ENCODE peak calls at places on chromosomes 5 and 9, in six cellular contexts. W is mammary epithelial cell, I is HepG2, C is kidney, P is IMR-90, B is GM23248. O is an unnamed sample.
A peak's percentile ranks its signal among the peaks of the same experiment; 100 is the strongest.

GRCh38 chr5:19519448-19519847 is 468.6 kb downstream of the CDH18 start:
- DNase-seq in W (peak; percentile 30), I (no peak), C (no peak), P (no peak), B (no peak), O (no peak)

GRCh38 chr9:133680976-133681657 is 45.0 kb downstream of the DBH start:
- DNase-seq in W (no peak), I (no peak), C (peak; percentile 55), P (no peak), B (no peak), O (no peak)

GRCh38 chr5:169218862-169219261 is 82.1 kb downstream of the SLIT3 start:
- DNase-seq in W (no peak), I (peak; percentile 53), C (no peak), P (no peak), B (no peak), O (no peak)

GRCh38 chr5:62386824-62387223 is 16.9 kb downstream of the DIMT1 start:
- DNase-seq in W (no peak), I (no peak), C (no peak), P (peak; percentile 13), B (peak; percentile 4), O (no peak)

GRCh38 chr5:13745508-13745907 is 199.0 kb downstream of the DNAH5 start:
- DNase-seq in W (peak; percentile 64), I (peak; percentile 38), C (no peak), P (peak; percentile 90), B (peak; percentile 69), O (no peak)

GRCh38 chr5:131286400-131286715 is 22.5 kb downstream of the CDC42SE2 start:
- DNase-seq in W (no peak), I (no peak), C (no peak), P (no peak), B (no peak), O (no peak)

GRCh38 chr5:85069659-85070640 is 685.3 kb upstream of the EDIL3 start:
- DNase-seq in W (no peak), I (no peak), C (no peak), P (no peak), B (no peak), O (peak; percentile 79)

GRCh38 chr5:180099733-180100611 is 28.4 kb upstream of the RNF130 start:
- DNase-seq in W (no peak), I (no peak), C (peak; percentile 61), P (no peak), B (no peak), O (no peak)

GRCh38 chr9:68653141-68653595 is 51.9 kb upstream of the PIP5K1B start:
- DNase-seq in W (no peak), I (no peak), C (no peak), P (no peak), B (no peak), O (no peak)

GRCh38 chr5:79774171-79774854 is 84.7 kb downstream of the CMYA5 start:
- DNase-seq in W (peak; percentile 54), I (peak; percentile 79), C (peak; percentile 37), P (peak; percentile 4), B (peak; percentile 59), O (no peak)

GRCh38 chr5:170451764-170452365 is 52.0 kb upstream of the KCNIP1 start:
- DNase-seq in W (peak; percentile 64), I (no peak), C (no peak), P (peak; percentile 8), B (peak; percentile 93), O (no peak)

GRCh38 chr9:103816146-103816545 is 278.0 kb upstream of the SMC2 start:
- DNase-seq in W (no peak), I (no peak), C (no peak), P (no peak), B (no peak), O (no peak)

GRCh38 chr9:113151696-113152630 is 1.2 kb downstream of the SLC31A2 start:
- DNase-seq in W (peak; percentile 25), I (no peak), C (no peak), P (no peak), B (peak; percentile 20), O (no peak)

GRCh38 chr5:141570655-141571054 is 48.1 kb downstream of the DIAPH1 start:
- DNase-seq in W (no peak), I (no peak), C (no peak), P (no peak), B (no peak), O (no peak)

GRCh38 chr9:112665347-112665746 is 52.6 kb downstream of the INIP start:
- DNase-seq in W (peak; percentile 11), I (no peak), C (no peak), P (peak; percentile 47), B (peak; percentile 45), O (no peak)

GRCh38 chr5:37133939-37134338 is 115.2 kb downstream of the CPLANE1 start:
- DNase-seq in W (peak; percentile 49), I (no peak), C (no peak), P (peak; percentile 75), B (peak; percentile 41), O (no peak)

GRCh38 chr5:96483878-96484277 is 50.8 kb upstream of the PCSK1 start:
- DNase-seq in W (peak; percentile 41), I (peak; percentile 32), C (no peak), P (peak; percentile 55), B (peak; percentile 48), O (peak; percentile 32)

GRCh38 chr5:38420691-38421395 is 135.6 kb downstream of the LIFR start:
- DNase-seq in W (peak; percentile 57), I (peak; percentile 54), C (no peak), P (peak; percentile 69), B (peak; percentile 85), O (peak; percentile 69)

GRCh38 chr5:56012281-56012963 is 17.7 kb upstream of the IL6ST start:
- DNase-seq in W (peak; percentile 60), I (peak; percentile 90), C (no peak), P (peak; percentile 82), B (peak; percentile 75), O (no peak)

GRCh38 chr5:92758552-92758951 is 822.5 kb downstream of the NR2F1-AS1 start:
- DNase-seq in W (peak; percentile 70), I (no peak), C (no peak), P (peak; percentile 82), B (peak; percentile 78), O (no peak)

GRCh38 chr9:132609184-132609583 is 26.8 kb downstream of the BARHL1 start:
- DNase-seq in W (no peak), I (no peak), C (no peak), P (no peak), B (no peak), O (no peak)

GRCh38 chr5:134905246-134905996 is 490 bp downstream of the PCBD2 start:
- DNase-seq in W (peak; percentile 65), I (peak; percentile 65), C (no peak), P (peak; percentile 74), B (peak; percentile 78), O (peak; percentile 63)

GRCh38 chr9:76654575-76654974 is 109.7 kb upstream of the PCA3 start:
- DNase-seq in W (peak; percentile 86), I (no peak), C (no peak), P (peak; percentile 97), B (peak; percentile 94), O (no peak)

GRCh38 chr5:135130526-135131215 is 96.6 kb upstream of the PITX1 start:
- DNase-seq in W (no peak), I (no peak), C (peak; percentile 31), P (peak; percentile 40), B (peak; percentile 28), O (no peak)

GRCh38 chr9:38372685-38373619 is 19.6 kb upstream of the ALDH1B1 start:
- DNase-seq in W (no peak), I (no peak), C (no peak), P (no peak), B (no peak), O (no peak)

DNA sequence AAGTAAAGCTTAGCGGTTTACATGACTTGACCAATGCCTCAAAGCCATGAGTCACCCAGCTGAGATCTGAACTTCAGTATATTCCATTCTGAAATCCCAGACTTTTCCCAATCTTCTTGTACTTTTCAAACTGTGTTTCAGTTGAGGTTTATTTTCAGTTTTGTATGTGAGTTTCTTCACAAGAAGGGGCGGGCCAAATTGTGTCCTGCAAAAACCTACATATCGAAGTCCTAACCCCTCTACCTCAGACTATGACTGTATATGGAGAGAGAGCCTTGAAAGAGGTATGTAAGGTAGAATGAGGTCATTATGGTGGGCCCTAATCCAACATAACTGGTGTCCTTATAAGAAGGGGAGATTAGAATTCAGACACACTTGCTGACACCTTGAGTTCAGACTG is 665 bp upstream of the TLR4 start:
- DNase-seq in W (no peak), I (no peak), C (no peak), P (no peak), B (peak; percentile 62), O (no peak)
- H3K27ac ChIP-seq in W (peak overlapping the region; percentile 65), I (no peak overlapping the region), C (peak overlapping the region; percentile 81), P (no peak overlapping the region), B (peak overlapping the region; percentile 85), O (no peak overlapping the region)

GRCh38 chr9:97982719-97983523 is at the start of gene ANP32B:
- DNase-seq in W (peak; percentile 86), I (peak; percentile 67), C (peak; percentile 97), P (peak; percentile 89), B (peak; percentile 98), O (peak; percentile 50)

GRCh38 chr9:97980479-97980803 is 2.7 kb upstream of the ANP32B start:
- DNase-seq in W (no peak), I (no peak), C (no peak), P (no peak), B (peak; percentile 76), O (no peak)

GRCh38 chr9:97982191-97982718 is 886 bp upstream of the ANP32B start:
- DNase-seq in W (no peak), I (no peak), C (no peak), P (no peak), B (peak; percentile 48), O (peak; percentile 30)

GRCh38 chr9:97980918-97981827 is 2.0 kb upstream of the ANP32B start:
- DNase-seq in W (peak; percentile 64), I (peak; percentile 72), C (no peak), P (no peak), B (peak; percentile 62), O (no peak)

DNA sequence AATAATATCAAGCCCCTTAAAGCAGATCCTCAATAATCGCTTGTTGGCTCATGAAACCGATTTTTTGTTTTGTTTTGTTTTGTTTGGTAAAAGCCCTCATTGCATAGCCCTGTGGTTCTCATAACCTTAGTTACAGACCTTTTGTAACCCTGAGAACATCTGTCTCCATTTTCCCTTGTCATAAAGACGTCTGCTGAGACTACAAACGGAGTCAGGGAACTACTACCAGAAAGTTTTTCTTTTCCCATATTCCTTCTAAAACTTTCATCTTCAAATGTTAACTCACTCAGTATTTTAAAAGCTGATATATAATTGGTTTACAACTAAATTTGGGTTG is 1.3 kb upstream of the ANP32B start:
- DNase-seq in W (no peak), I (no peak), C (no peak), P (no peak), B (peak; percentile 55), O (no peak)
- H3K9ac ChIP-seq in W (no peak overlapping the region), I (no peak overlapping the region), C (no peak overlapping the region), P (no peak overlapping the region), B (peak overlapping the region; percentile 99), O (peak overlapping the region; percentile 98)

DNA sequence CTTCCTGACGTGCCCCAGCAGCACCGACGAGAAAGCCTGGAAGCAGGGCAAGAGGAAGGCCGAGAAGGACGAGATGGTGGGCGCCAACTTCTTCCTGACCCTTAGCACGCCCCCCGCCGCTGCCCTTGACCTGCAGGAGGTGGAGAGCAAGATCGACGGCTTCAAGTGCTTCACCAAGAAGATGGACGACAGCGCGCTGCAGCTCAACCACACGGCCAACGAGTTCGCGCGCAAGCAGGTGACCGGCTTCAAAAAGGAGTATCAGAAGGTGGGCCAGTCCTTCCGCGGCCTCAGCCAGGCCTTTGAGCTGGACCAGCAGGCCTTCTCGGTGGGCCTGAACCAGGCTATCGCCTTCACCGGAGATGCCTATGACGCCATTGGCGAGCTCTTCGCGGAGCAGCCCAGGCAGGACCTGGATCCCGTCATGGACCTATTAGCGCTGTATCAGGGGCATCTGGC is 1.6 kb downstream of the SNX18 start:
- DNase-seq in W (no peak), I (no peak), C (peak; percentile 80), P (no peak), B (peak; percentile 55), O (no peak)
- H3K4me3 ChIP-seq in W (peak overlapping the region; percentile 76), I (no peak overlapping the region), C (peak overlapping the region; percentile 60), P (peak overlapping the region; percentile 92), B (peak overlapping the region; percentile 98), O (peak overlapping the region; percentile 98)

GRCh38 chr5:126385509-126385908 is 37.7 kb upstream of the GRAMD2B start:
- DNase-seq in W (peak; percentile 41), I (no peak), C (no peak), P (no peak), B (peak; percentile 28), O (no peak)
- H3K27ac ChIP-seq in W (peak overlapping the region; percentile 55), I (no peak overlapping the region), C (peak overlapping the region; percentile 5), P (no peak overlapping the region), B (peak overlapping the region; percentile 68), O (no peak overlapping the region)

O was measured in SK-N-MC.